ENCODE peak calls at places on chromosomes 11 and 22, in five cellular contexts. One of them, this sample, is unnamed. For H3K4me1, the result is how much of the 10 kb centered on the place peaks cover.

GRCh38 chr11:93458286-93458685 is 84.9 kb downstream of the SMCO4 start:
- DNase-seq in adipocyte: no peak
- DNase-seq in breast epithelium: no peak
- DNase-seq in small intestine: no peak
- DNase-seq in stomach: no peak
- DNase-seq in this sample: no peak

GRCh38 chr11:73152861-73153483 is 10.9 kb upstream of the FCHSD2 start:
- DNase-seq in adipocyte: no peak
- DNase-seq in breast epithelium: no peak
- DNase-seq in small intestine: peak
- DNase-seq in stomach: peak
- DNase-seq in this sample: no peak

GRCh38 chr22:37126383-37126782 is 16.9 kb upstream of the TMPRSS6 start:
- DNase-seq in adipocyte: no peak
- DNase-seq in breast epithelium: no peak
- DNase-seq in small intestine: peak
- DNase-seq in stomach: no peak
- DNase-seq in this sample: no peak

GRCh38 chr11:126140932-126141291 is 70.5 kb downstream of the RPUSD4 start:
- DNase-seq in adipocyte: peak
- DNase-seq in breast epithelium: peak
- DNase-seq in small intestine: no peak
- DNase-seq in stomach: peak
- DNase-seq in this sample: no peak

GRCh38 chr11:12539570-12539969 is 134.7 kb upstream of the TEAD1 start:
- DNase-seq in adipocyte: peak
- DNase-seq in breast epithelium: peak
- DNase-seq in small intestine: no peak
- DNase-seq in stomach: no peak
- DNase-seq in this sample: peak

GRCh38 chr11:19895776-19896175 is 183.1 kb downstream of the NAV2 start:
- DNase-seq in adipocyte: no peak
- DNase-seq in breast epithelium: no peak
- DNase-seq in small intestine: no peak
- DNase-seq in stomach: no peak
- DNase-seq in this sample: no peak

GRCh38 chr11:121452609-121453150 is at the start of gene SORL1-AS1:
- DNase-seq in adipocyte: no peak
- DNase-seq in breast epithelium: no peak
- DNase-seq in small intestine: peak
- DNase-seq in stomach: no peak
- DNase-seq in this sample: no peak

GRCh38 chr11:36631704-36632287 is 33.8 kb upstream of the RAG2 start:
- DNase-seq in adipocyte: no peak
- DNase-seq in breast epithelium: no peak
- DNase-seq in small intestine: no peak
- DNase-seq in stomach: no peak
- DNase-seq in this sample: no peak

GRCh38 chr22:50403701-50404101 is 60.6 kb downstream of the PPP6R2 start:
- DNase-seq in adipocyte: no peak
- DNase-seq in breast epithelium: no peak
- DNase-seq in small intestine: no peak
- DNase-seq in stomach: peak
- DNase-seq in this sample: peak

GRCh38 chr22:44259366-44260215 is 53.2 kb downstream of the SHISAL1 start:
- DNase-seq in adipocyte: no peak
- DNase-seq in breast epithelium: no peak
- DNase-seq in small intestine: no peak
- DNase-seq in stomach: no peak
- DNase-seq in this sample: no peak

GRCh38 chr22:22463855-22464540 is 44.5 kb downstream of the ZNF280B start:
- DNase-seq in adipocyte: peak
- DNase-seq in breast epithelium: no peak
- DNase-seq in small intestine: peak
- DNase-seq in stomach: peak
- DNase-seq in this sample: no peak

GRCh38 chr22:27170491-27170890 is 513.1 kb downstream of the MIAT start:
- DNase-seq in adipocyte: peak
- DNase-seq in breast epithelium: no peak
- DNase-seq in small intestine: no peak
- DNase-seq in stomach: no peak
- DNase-seq in this sample: peak

GRCh38 chr11:21429401-21429800 is 760.0 kb downstream of the NELL1 start:
- DNase-seq in adipocyte: no peak
- DNase-seq in breast epithelium: no peak
- DNase-seq in small intestine: no peak
- DNase-seq in stomach: no peak
- DNase-seq in this sample: no peak

GRCh38 chr22:49950396-49950994 is 10.1 kb upstream of the PIM3 start:
- DNase-seq in adipocyte: no peak
- DNase-seq in breast epithelium: no peak
- DNase-seq in small intestine: no peak
- DNase-seq in stomach: peak
- DNase-seq in this sample: no peak

GRCh38 chr11:57885298-57886035 is 123.9 kb downstream of the CTNND1 start:
- DNase-seq in adipocyte: peak
- DNase-seq in breast epithelium: no peak
- DNase-seq in small intestine: peak
- DNase-seq in stomach: no peak
- DNase-seq in this sample: no peak

GRCh38 chr22:21807545-21807944 is 59.9 kb downstream of the MAPK1 start:
- DNase-seq in adipocyte: peak
- DNase-seq in breast epithelium: no peak
- DNase-seq in small intestine: no peak
- DNase-seq in stomach: no peak
- DNase-seq in this sample: no peak

GRCh38 chr11:113387605-113388211 is at the start of gene ANKK1:
- DNase-seq in adipocyte: no peak
- DNase-seq in breast epithelium: peak
- DNase-seq in small intestine: peak
- DNase-seq in stomach: no peak
- DNase-seq in this sample: peak

GRCh38 chr11:133272386-133272785 is 259.9 kb downstream of the OPCML start:
- DNase-seq in adipocyte: no peak
- DNase-seq in breast epithelium: no peak
- DNase-seq in small intestine: no peak
- DNase-seq in stomach: no peak
- DNase-seq in this sample: no peak

GRCh38 chr11:58762284-58763119 is 30.8 kb upstream of the GLYAT start:
- DNase-seq in adipocyte: no peak
- DNase-seq in breast epithelium: no peak
- DNase-seq in small intestine: no peak
- DNase-seq in stomach: no peak
- DNase-seq in this sample: no peak

GRCh38 chr11:57069942-57070341 is 81.2 kb downstream of the OR5AK2 start:
- DNase-seq in adipocyte: peak
- DNase-seq in breast epithelium: no peak
- DNase-seq in small intestine: no peak
- DNase-seq in stomach: no peak
- DNase-seq in this sample: no peak

GRCh38 chr11:20056109-20057054 is 103.9 kb downstream of the DBX1 start:
- DNase-seq in adipocyte: no peak
- DNase-seq in breast epithelium: peak
- DNase-seq in small intestine: no peak
- DNase-seq in stomach: peak
- DNase-seq in this sample: no peak

GRCh38 chr11:44625759-44626523 is 60.5 kb downstream of the CD82 start:
- DNase-seq in adipocyte: no peak
- DNase-seq in breast epithelium: no peak
- DNase-seq in small intestine: no peak
- DNase-seq in stomach: peak
- DNase-seq in this sample: peak

GRCh38 chr11:95375881-95376280 is 144.9 kb upstream of the SESN3 start:
- DNase-seq in adipocyte: peak
- DNase-seq in breast epithelium: no peak
- DNase-seq in small intestine: no peak
- DNase-seq in stomach: no peak
- DNase-seq in this sample: peak

GRCh38 chr22:50548046-50548912 is 2.6 kb downstream of the KLHDC7B start:
- DNase-seq in adipocyte: no peak
- DNase-seq in breast epithelium: no peak
- DNase-seq in small intestine: no peak
- DNase-seq in stomach: no peak
- DNase-seq in this sample: peak

GRCh38 chr11:79147731-79148130 is 293.1 kb downstream of the TENM4 start:
- DNase-seq in adipocyte: no peak
- DNase-seq in breast epithelium: no peak
- DNase-seq in small intestine: no peak
- DNase-seq in stomach: no peak
- DNase-seq in this sample: no peak
- H3K4me1 ChIP-seq in adipocyte: under half
- H3K4me1 ChIP-seq in breast epithelium: under half
- H3K4me1 ChIP-seq in small intestine: under half
- H3K4me1 ChIP-seq in stomach: under half
- H3K4me1 ChIP-seq in this sample: under half

DNA sequence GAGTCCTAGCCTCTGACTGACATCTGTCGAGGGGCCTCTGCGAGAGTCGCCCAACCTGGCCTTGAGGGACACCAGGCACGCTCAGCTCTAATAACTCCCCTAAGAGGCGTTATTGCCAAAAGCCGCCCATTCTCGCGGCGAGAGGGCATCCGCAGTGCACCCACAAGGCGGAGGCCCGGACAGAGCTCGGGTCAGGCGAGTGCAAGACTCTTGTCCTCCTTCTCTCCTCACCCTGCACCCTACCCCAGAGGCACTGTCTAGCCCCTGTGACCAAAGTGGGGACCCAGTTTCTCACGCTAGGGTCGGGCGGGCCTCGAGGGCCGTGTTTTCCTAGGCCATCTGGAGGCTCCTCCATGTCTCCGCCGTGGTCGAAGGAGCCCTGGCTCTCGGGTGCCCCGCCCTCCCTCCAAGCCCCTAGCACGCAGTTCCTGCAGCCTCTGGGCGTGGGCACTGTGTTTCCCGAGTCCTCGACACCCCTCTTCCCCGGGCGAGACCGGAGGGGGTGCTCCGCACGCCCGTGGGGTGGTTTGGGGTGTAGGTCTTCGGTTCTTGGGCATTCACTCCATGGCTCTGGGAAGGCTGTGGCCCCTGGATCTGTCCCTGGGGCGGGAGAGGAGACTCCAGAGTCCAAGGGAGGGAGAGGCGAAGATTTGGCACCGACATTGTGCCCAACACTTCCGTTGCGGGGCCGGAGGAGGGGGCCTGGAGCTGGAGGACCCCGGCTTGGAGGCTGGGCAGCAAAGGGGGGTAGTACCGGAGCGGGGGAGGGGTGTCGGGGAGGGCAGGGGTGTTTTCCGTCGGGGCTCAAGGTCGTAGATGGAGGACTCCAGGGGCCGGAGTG is 1.0 kb downstream of the CHRM4 start:
- DNase-seq in adipocyte: no peak
- DNase-seq in breast epithelium: no peak
- DNase-seq in small intestine: no peak
- DNase-seq in stomach: no peak
- DNase-seq in this sample: peak
- H3K4me3 ChIP-seq in adipocyte: peak
- H3K4me3 ChIP-seq in breast epithelium: no peak
- H3K4me3 ChIP-seq in small intestine: peak
- H3K4me3 ChIP-seq in stomach: peak
- H3K4me3 ChIP-seq in this sample: no peak

DNA sequence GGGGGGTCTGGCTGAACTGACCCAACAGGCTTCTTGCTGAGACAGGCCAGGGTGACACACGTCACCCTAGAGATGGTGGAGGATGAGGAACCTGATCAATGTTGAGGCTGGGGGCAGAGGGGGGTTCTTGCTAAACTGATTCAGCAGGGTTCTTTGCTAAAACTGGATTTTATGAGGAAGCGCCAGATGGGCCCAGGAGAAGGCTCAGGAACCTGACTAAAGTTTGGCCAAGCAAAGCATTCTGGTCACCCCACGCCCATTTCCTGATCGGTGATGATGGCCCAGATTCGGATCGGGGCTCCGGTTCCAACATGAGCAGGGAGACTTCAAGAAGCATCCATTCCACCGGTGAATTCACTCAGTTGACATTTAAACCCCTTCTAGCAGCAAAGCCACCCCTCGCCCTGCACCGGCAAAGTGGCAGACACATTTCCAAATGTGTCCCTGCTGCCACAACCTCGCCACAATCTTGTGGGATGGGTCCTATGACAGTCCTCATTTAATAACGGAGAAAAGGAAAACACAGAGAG is 34.2 kb upstream of the SLC22A12 start:
- DNase-seq in adipocyte: no peak
- DNase-seq in breast epithelium: no peak
- DNase-seq in small intestine: no peak
- DNase-seq in stomach: no peak
- DNase-seq in this sample: no peak
- H3K4me1 ChIP-seq in adipocyte: under half
- H3K4me1 ChIP-seq in breast epithelium: under half
- H3K4me1 ChIP-seq in small intestine: under half
- H3K4me1 ChIP-seq in stomach: under half
- H3K4me1 ChIP-seq in this sample: under half

DNA sequence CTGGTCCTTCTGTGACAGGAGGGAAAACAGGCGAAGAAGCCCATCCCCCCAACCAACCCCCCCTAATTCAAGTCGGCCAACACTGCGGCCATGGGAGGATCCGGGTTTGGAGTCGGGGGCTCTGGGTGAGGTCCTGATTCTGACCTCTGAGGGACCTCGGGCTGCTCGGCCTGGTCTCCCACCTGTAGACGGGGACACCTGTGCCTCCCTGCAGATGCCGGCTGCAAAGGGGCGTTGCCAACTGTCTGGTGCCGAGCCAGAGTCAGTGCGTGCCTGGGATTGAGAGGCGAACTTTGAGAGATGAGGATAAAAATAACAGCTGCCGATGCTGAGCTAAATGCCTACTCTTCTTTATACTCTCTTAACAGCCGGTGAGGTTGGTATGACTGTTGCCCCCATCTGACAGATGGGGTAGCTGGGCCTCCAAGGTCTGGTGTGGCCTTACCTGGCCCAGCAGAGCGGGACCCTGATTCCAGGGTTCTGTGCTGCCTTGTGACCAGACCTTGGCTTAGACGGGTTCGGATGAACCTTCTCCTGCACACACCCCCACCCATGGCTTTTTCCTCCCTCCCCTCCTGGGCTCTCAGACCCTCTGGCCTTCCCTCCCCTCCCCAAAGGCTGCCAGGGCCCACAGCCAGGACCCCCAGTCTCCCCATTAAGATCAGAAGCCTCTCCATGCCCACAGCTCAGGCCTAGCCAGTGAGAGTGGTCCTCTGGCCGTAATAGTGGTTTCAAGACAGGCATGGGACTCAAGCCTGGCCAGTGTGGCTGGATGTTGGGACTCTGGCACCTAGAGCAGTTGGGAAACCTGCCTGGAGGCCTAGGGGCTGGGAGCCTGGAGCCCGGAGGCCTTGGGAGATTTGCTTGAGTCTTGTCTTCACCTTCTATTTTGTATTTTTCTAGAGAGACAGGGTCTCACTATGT is 41.7 kb downstream of the KCNJ4 start:
- DNase-seq in adipocyte: no peak
- DNase-seq in breast epithelium: no peak
- DNase-seq in small intestine: peak
- DNase-seq in stomach: peak
- DNase-seq in this sample: peak
- H3K4me3 ChIP-seq in adipocyte: no peak
- H3K4me3 ChIP-seq in breast epithelium: peak
- H3K4me3 ChIP-seq in small intestine: peak
- H3K4me3 ChIP-seq in stomach: peak
- H3K4me3 ChIP-seq in this sample: peak

This sample was measured in osteoblast.